ENCODE peak calls at places on chromosome 4, in four cellular contexts. One of them, this sample, is unnamed.

GRCh38 chr4:94995684-94996394 is 238.1 kb downstream of the BMPR1B start:
- DNase-seq in IMR-90: peak; percentile 29
- DNase-seq in H9: peak; percentile 56
- DNase-seq in H1: no peak
- DNase-seq in this sample: peak; percentile 76

GRCh38 chr4:105059337-105059736 is 87.3 kb upstream of the TET2 start:
- DNase-seq in IMR-90: no peak
- DNase-seq in H9: no peak
- DNase-seq in H1: no peak
- DNase-seq in this sample: no peak

GRCh38 chr4:38782452-38783108 is at the start of gene TLR10:
- DNase-seq in IMR-90: peak; percentile 52
- DNase-seq in H9: peak; percentile 36
- DNase-seq in H1: no peak
- DNase-seq in this sample: peak; percentile 43

GRCh38 chr4:37956941-37957340 is 3.3 kb upstream of the PTTG2 start:
- DNase-seq in IMR-90: no peak
- DNase-seq in H9: no peak
- DNase-seq in H1: no peak
- DNase-seq in this sample: no peak

GRCh38 chr4:76732246-76732645 is 165.7 kb downstream of the SOWAHB start:
- DNase-seq in IMR-90: no peak
- DNase-seq in H9: no peak
- DNase-seq in H1: no peak
- DNase-seq in this sample: no peak

GRCh38 chr4:9825049-9825448 is 43.6 kb downstream of the DRD5 start:
- DNase-seq in IMR-90: no peak
- DNase-seq in H9: no peak
- DNase-seq in H1: no peak
- DNase-seq in this sample: no peak

GRCh38 chr4:39591290-39591689 is 47.4 kb downstream of the SMIM14 start:
- DNase-seq in IMR-90: peak; percentile 50
- DNase-seq in H9: no peak
- DNase-seq in H1: no peak
- DNase-seq in this sample: no peak

GRCh38 chr4:144582105-144582850 is 63.7 kb upstream of the HHIP start:
- DNase-seq in IMR-90: peak; percentile 45
- DNase-seq in H9: no peak
- DNase-seq in H1: no peak
- DNase-seq in this sample: no peak

GRCh38 chr4:17690898-17691297 is 76.5 kb downstream of the MED28 start:
- DNase-seq in IMR-90: no peak
- DNase-seq in H9: no peak
- DNase-seq in H1: no peak
- DNase-seq in this sample: peak; percentile 16

GRCh38 chr4:119559044-119559647 is 69.5 kb downstream of the PDE5A start:
- DNase-seq in IMR-90: peak; percentile 57
- DNase-seq in H9: no peak
- DNase-seq in H1: no peak
- DNase-seq in this sample: peak; percentile 51

DNA sequence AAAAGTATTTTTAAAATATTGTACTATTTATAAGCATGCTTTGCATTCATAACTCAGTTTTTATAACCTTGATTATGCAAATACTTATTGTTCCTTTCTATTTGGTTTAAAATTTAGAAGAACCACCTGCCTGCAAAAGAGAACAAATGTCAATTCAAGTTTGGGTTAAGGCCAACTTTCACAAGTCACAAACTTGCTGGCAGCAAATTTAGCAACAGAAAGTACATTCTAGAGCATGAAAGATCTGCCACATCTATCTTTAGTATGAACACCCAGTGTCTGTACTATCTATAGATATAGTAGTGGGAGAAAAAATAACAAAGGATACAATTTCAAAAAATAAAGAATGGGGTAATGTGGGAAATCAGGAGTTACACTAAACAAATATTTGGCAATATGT is 1014.2 kb downstream of the C4orf33 start:
- DNase-seq in IMR-90: no peak
- DNase-seq in H9: no peak
- DNase-seq in H1: no peak
- DNase-seq in this sample: no peak
- H4K5ac ChIP-seq in IMR-90: no peak overlapping the region
- H4K5ac ChIP-seq in H9: no peak overlapping the region
- H4K5ac ChIP-seq in H1: no peak overlapping the region
- H4K5ac ChIP-seq in this sample: no peak overlapping the region

GRCh38 chr4:8280876-8281440 is 11.4 kb downstream of the HTRA3 start:
- DNase-seq in IMR-90: no peak
- DNase-seq in H9: no peak
- DNase-seq in H1: no peak
- DNase-seq in this sample: no peak

GRCh38 chr4:8278009-8278395 is 8.4 kb downstream of the HTRA3 start:
- DNase-seq in IMR-90: peak; percentile 33
- DNase-seq in H9: no peak
- DNase-seq in H1: no peak
- DNase-seq in this sample: no peak

GRCh38 chr4:8280158-8280875 is 10.8 kb downstream of the HTRA3 start:
- DNase-seq in IMR-90: no peak
- DNase-seq in H9: no peak
- DNase-seq in H1: no peak
- DNase-seq in this sample: no peak

GRCh38 chr4:8278421-8279287 is 9.1 kb downstream of the HTRA3 start:
- DNase-seq in IMR-90: peak; percentile 93
- DNase-seq in H9: no peak
- DNase-seq in H1: no peak
- DNase-seq in this sample: no peak

DNA sequence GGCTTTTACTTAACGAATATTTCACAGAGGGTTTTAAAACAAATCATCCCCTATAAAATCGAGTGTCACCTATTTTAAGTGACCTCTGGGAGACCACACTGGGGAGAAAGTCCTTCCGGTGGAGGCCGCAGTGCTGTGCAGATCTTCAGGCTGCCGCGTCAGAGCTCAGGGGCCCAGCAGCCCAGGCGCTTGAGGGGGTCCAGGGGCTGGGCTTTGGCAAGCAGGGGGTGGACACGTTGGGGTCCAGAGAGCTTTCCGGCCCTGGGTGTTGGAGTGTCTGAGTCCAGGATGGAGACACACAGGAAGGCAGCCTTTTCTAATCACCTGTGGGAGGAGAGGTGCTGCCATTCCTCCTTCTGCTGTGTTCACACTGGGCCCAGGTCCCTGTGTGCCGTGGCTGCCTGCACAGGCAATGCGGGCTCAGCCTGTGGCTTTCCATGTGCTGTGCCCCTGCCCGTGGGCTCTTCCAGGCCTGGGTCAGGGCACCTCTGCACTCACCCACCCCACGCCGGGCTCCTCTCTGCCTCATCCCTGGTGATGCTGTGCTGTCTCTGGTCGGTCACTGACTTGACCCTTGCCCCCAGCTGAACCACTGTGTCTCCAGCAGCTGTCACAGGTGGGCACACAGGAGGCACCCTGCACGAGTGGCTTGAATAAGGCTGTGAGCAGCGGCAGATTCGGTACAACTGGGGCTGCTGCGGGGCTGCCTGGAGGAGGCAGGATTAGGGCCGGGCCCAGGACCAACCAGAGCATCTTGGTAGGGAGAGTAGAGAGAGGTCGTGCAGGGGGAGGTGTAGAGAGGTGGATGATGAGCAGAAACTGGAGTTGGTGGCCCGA is 10.0 kb downstream of the HTRA3 start:
- DNase-seq in IMR-90: no peak
- DNase-seq in H9: no peak
- DNase-seq in H1: no peak
- DNase-seq in this sample: no peak
- H3K18ac ChIP-seq in IMR-90: no peak overlapping the region
- H3K18ac ChIP-seq in H9: no peak overlapping the region
- H3K18ac ChIP-seq in H1: no peak overlapping the region
- H3K18ac ChIP-seq in this sample: no peak overlapping the region

GRCh38 chr4:1614502-1614853 is 69.6 kb downstream of the FAM53A start:
- DNase-seq in IMR-90: no peak
- DNase-seq in H9: no peak
- DNase-seq in H1: no peak
- DNase-seq in this sample: no peak
- H4K8ac ChIP-seq in IMR-90: no peak overlapping the region
- H4K8ac ChIP-seq in H9: no peak overlapping the region
- H4K8ac ChIP-seq in H1: no peak overlapping the region
- H4K8ac ChIP-seq in this sample: no peak overlapping the region

GRCh38 chr4:1764670-1765069 is 28.4 kb upstream of the FGFR3 start:
- DNase-seq in IMR-90: no peak
- DNase-seq in H9: no peak
- DNase-seq in H1: no peak
- DNase-seq in this sample: no peak
- H4K5ac ChIP-seq in IMR-90: no peak overlapping the region
- H4K5ac ChIP-seq in H9: no peak overlapping the region
- H4K5ac ChIP-seq in H1: no peak overlapping the region
- H4K5ac ChIP-seq in this sample: no peak overlapping the region

This sample was measured in mesendoderm.